ENCODE peak calls at places on chromosomes 2 and 18, in nine cellular contexts. B, F, Y, Q, I, V, L, C and R are unnamed samples.

GRCh38 chr18:50104421-50104820 is 90.5 kb downstream of the MYO5B start:
- DNase-seq in L (no peak), C (no peak), V (no peak), I (no peak), B (peak; percentile 93), Y (no peak), F (no peak), Q (peak; percentile 79), R (no peak)

GRCh38 chr2:9799729-9800632 is 43.3 kb upstream of the TAF1B start:
- DNase-seq in C (peak; percentile 86), Q (peak; percentile 84), Y (peak; percentile 95), F (peak; percentile 84), L (peak; percentile 66), V (peak; percentile 75), I (peak; percentile 77), B (peak; percentile 76), R (peak; percentile 80)

GRCh38 chr18:23515911-23516546 is 12.7 kb downstream of the RMC1 start:
- DNase-seq in Y (peak; percentile 89), L (peak; percentile 69), C (peak; percentile 82), V (peak; percentile 76), B (peak; percentile 72), I (peak; percentile 80), F (peak; percentile 82), Q (peak; percentile 80), R (peak; percentile 90)

GRCh38 chr2:186068154-186068826 is 329.7 kb downstream of the FSIP2 start:
- DNase-seq in Y (no peak), L (peak; percentile 22), B (no peak), V (no peak), I (no peak), F (no peak), C (peak; percentile 1), Q (no peak), R (peak; percentile 50)

GRCh38 chr2:162974771-162975170 is 136.2 kb upstream of the KCNH7 start:
- DNase-seq in B (no peak), I (no peak), F (no peak), C (no peak), L (no peak), V (no peak), Q (no peak), Y (no peak), R (no peak)

GRCh38 chr2:168504323-168504722 is 48.3 kb downstream of the CERS6 start:
- DNase-seq in B (no peak), L (no peak), C (no peak), I (no peak), F (no peak), Y (no peak), V (no peak), Q (no peak), R (no peak)

GRCh38 chr2:230981704-230982103 is 14.2 kb upstream of the SPATA3 start:
- DNase-seq in L (no peak), Y (no peak), C (no peak), F (no peak), I (no peak), B (no peak), V (no peak), Q (no peak), R (no peak)

GRCh38 chr2:215579809-215580208 is 143.9 kb upstream of the FN1 start:
- DNase-seq in Y (peak; percentile 2), F (peak; percentile 98), B (peak; percentile 84), I (no peak), C (peak; percentile 89), L (peak; percentile 95), Q (peak; percentile 85), V (peak; percentile 85), R (peak; percentile 97)

GRCh38 chr18:77765468-77765867 is 515.8 kb downstream of the GALR1 start:
- DNase-seq in Q (peak; percentile 24), L (no peak), Y (peak; percentile 20), C (peak; percentile 1), F (peak; percentile 16), B (peak; percentile 11), V (peak; percentile 2), I (peak; percentile 19), R (no peak)

GRCh38 chr2:64629329-64629781 is 24.4 kb downstream of the SERTAD2 start:
- DNase-seq in C (no peak), Q (peak; percentile 57), B (peak; percentile 60), V (no peak), Y (no peak), F (no peak), L (no peak), I (peak; percentile 56), R (peak; percentile 54)

GRCh38 chr2:8535821-8536685 is 145.8 kb upstream of the ID2 start:
- DNase-seq in Q (no peak), I (no peak), F (no peak), B (no peak), L (no peak), C (peak; percentile 30), V (no peak), Y (no peak), R (no peak)

GRCh38 chr2:220198911-220199310 is 571.5 kb downstream of the SLC4A3 start:
- DNase-seq in Y (no peak), C (peak; percentile 87), L (peak; percentile 90), V (peak; percentile 89), Q (peak; percentile 98), F (peak; percentile 87), I (no peak), B (peak; percentile 99), R (peak; percentile 76)

GRCh38 chr2:55165567-55165966 is 66.5 kb downstream of the CLHC1 start:
- DNase-seq in F (peak; percentile 60), B (peak; percentile 18), Q (peak; percentile 10), V (peak; percentile 41), I (no peak), C (peak; percentile 54), L (peak; percentile 80), Y (no peak), R (peak; percentile 47)

GRCh38 chr18:27666070-27666469 is 481.0 kb upstream of the CHST9 start:
- DNase-seq in B (no peak), I (no peak), Q (no peak), L (no peak), C (no peak), Y (no peak), V (no peak), F (no peak), R (no peak)

GRCh38 chr18:27665264-27665799 is 480.2 kb upstream of the CHST9 start:
- DNase-seq in Q (no peak), L (no peak), I (no peak), Y (no peak), C (no peak), V (no peak), B (no peak), F (no peak), R (no peak)

GRCh38 chr18:27662537-27662936 is 477.4 kb upstream of the CHST9 start:
- DNase-seq in Y (no peak), B (no peak), C (no peak), V (no peak), I (no peak), F (no peak), L (no peak), Q (no peak), R (no peak)

GRCh38 chr18:27656905-27657304 is 471.8 kb upstream of the CHST9 start:
- DNase-seq in V (no peak), F (no peak), Q (no peak), I (no peak), Y (no peak), C (no peak), L (no peak), B (no peak), R (no peak)

GRCh38 chr18:27661320-27662049 is 476.4 kb upstream of the CHST9 start:
- DNase-seq in L (no peak), Q (no peak), C (no peak), B (no peak), F (no peak), I (no peak), Y (no peak), V (no peak), R (no peak)
- H3K4me3 ChIP-seq in L (no peak overlapping the region), Q (no peak overlapping the region), C (no peak overlapping the region), B (no peak overlapping the region), F (no peak overlapping the region), I (no peak overlapping the region), Y (no peak overlapping the region), V (no peak overlapping the region), R (no peak overlapping the region)

GRCh38 chr2:74458957-74459290 is 686 bp downstream of the WBP1 start:
- DNase-seq in Y (no peak), Q (no peak), I (no peak), C (peak; percentile 25), B (no peak), L (no peak), F (peak; percentile 16), V (no peak), R (peak; percentile 37)

GRCh38 chr2:74457129-74457548 is 1.1 kb upstream of the WBP1 start:
- DNase-seq in L (no peak), B (peak; percentile 22), F (peak; percentile 24), V (no peak), Q (no peak), I (no peak), C (no peak), Y (peak; percentile 48), R (no peak)

GRCh38 chr2:74458132-74458956 is at the start of gene WBP1:
- DNase-seq in C (peak; percentile 100), F (peak; percentile 100), L (peak; percentile 100), Y (peak; percentile 100), I (peak; percentile 100), B (peak; percentile 100), Q (peak; percentile 100), V (peak; percentile 100), R (peak; percentile 100)

GRCh38 chr2:74457549-74458131 is 598 bp upstream of the WBP1 start:
- DNase-seq in F (no peak), C (peak; percentile 53), V (no peak), L (no peak), I (peak; percentile 78), B (peak; percentile 32), Q (peak; percentile 57), Y (peak; percentile 83), R (no peak)

GRCh38 chr2:74454654-74455511 is at the start of gene INO80B:
- DNase-seq in Q (peak; percentile 99), L (peak; percentile 98), V (peak; percentile 97), Y (peak; percentile 98), C (peak; percentile 99), I (peak; percentile 97), B (peak; percentile 96), F (peak; percentile 99), R (peak; percentile 99)
- TF ChIP-seq CTCF in Q (no peak), L (no peak), V (no peak), Y (no peak), C (no peak), I (no peak), B (no peak), F (no peak), R (no peak)

GRCh38 chr2:21042958-21043743 is 722 bp downstream of the APOB start:
- DNase-seq in V (peak; percentile 23), C (peak; percentile 64), B (peak; percentile 22), L (peak; percentile 46), Y (peak; percentile 64), F (peak; percentile 62), I (peak; percentile 43), Q (peak; percentile 48), R (peak; percentile 59)
- H3K4me3 ChIP-seq in V (no peak overlapping the region), C (no peak overlapping the region), B (no peak overlapping the region), L (no peak overlapping the region), Y (no peak overlapping the region), F (no peak overlapping the region), I (no peak overlapping the region), Q (no peak overlapping the region), R (no peak overlapping the region)

DNA sequence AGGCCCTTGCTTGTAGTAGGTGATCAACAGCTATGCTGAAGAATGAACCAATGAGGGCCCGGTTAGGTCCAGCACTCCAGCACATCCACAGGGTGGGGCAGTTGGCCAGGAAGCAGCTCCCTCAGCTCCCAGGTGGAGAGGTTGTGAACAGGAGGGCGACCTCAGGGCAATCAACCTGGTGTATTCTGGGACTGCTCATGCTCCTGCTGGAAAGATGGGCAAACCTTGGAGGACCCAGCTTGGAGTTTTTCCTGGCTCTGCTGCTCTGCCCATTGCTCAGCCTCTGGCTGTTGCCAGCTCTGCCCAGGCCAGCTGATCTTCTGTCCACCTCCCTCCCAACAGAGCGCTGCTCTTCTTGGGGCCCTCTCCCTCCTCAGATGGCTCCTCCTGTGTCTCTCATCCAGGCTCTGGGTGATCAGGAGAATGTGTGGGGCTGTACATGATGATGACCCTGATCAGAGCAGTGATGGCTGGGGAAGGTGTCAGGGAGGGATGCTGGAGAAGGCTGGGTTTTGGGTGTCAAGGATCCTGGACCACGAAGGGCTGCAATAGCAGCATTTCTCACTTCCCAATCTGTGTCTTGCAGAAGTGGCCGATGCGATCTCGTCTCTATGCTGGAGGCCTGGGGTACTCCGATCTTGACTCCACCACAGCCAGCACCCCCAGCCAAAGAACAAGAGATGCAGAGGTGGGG is 3.4 kb downstream of the TCF23 start:
- DNase-seq in B (no peak), I (no peak), Q (no peak), V (no peak), F (no peak), Y (peak; percentile 31), L (no peak), C (no peak), R (no peak)
- TF ChIP-seq CTCF in B (no peak), I (no peak), Q (no peak), V (no peak), F (no peak), Y (no peak), L (no peak), C (no peak), R (no peak)